ENCODE peak calls at places on chromosome 1, in six cellular contexts. One of them, this sample, is unnamed.

GRCh38 chr1:72649974-72650373 is 367.6 kb upstream of the NEGR1 start:
- DNase-seq in tibial nerve: no peak
- DNase-seq in testis: no peak
- DNase-seq in uterus: no peak
- DNase-seq in breast epithelium: no peak
- DNase-seq in heart left ventricle: no peak
- DNase-seq in this sample: no peak

GRCh38 chr1:180842052-180842451 is 70.6 kb upstream of the KIAA1614 start:
- DNase-seq in tibial nerve: no peak
- DNase-seq in heart left ventricle: no peak
- DNase-seq in testis: no peak
- DNase-seq in uterus: no peak
- DNase-seq in breast epithelium: no peak
- DNase-seq in this sample: no peak

GRCh38 chr1:167797005-167797404 is 75.2 kb downstream of the MPZL1 start:
- DNase-seq in breast epithelium: no peak
- DNase-seq in uterus: peak
- DNase-seq in tibial nerve: peak
- DNase-seq in heart left ventricle: peak
- DNase-seq in testis: peak
- DNase-seq in this sample: peak

GRCh38 chr1:66938618-66939017 is 13.8 kb downstream of the MIER1 start:
- DNase-seq in uterus: no peak
- DNase-seq in tibial nerve: no peak
- DNase-seq in heart left ventricle: no peak
- DNase-seq in breast epithelium: no peak
- DNase-seq in testis: no peak
- DNase-seq in this sample: no peak

GRCh38 chr1:193181526-193181925 is 4.9 kb downstream of the B3GALT2 start:
- DNase-seq in testis: no peak
- DNase-seq in tibial nerve: no peak
- DNase-seq in breast epithelium: no peak
- DNase-seq in uterus: no peak
- DNase-seq in heart left ventricle: no peak
- DNase-seq in this sample: no peak

GRCh38 chr1:234535763-234536515 is 57.0 kb upstream of the TARBP1 start:
- DNase-seq in uterus: peak
- DNase-seq in testis: peak
- DNase-seq in tibial nerve: peak
- DNase-seq in breast epithelium: peak
- DNase-seq in heart left ventricle: peak
- DNase-seq in this sample: no peak

GRCh38 chr1:223827193-223827663 is 18.5 kb downstream of the TP53BP2 start:
- DNase-seq in breast epithelium: no peak
- DNase-seq in testis: no peak
- DNase-seq in heart left ventricle: no peak
- DNase-seq in tibial nerve: no peak
- DNase-seq in uterus: no peak
- DNase-seq in this sample: no peak

GRCh38 chr1:70997793-70998192 is 49.8 kb downstream of the PTGER3 start:
- DNase-seq in heart left ventricle: no peak
- DNase-seq in testis: no peak
- DNase-seq in breast epithelium: no peak
- DNase-seq in tibial nerve: no peak
- DNase-seq in uterus: no peak
- DNase-seq in this sample: no peak

GRCh38 chr1:68112835-68113243 is 62.4 kb upstream of the DIRAS3 start:
- DNase-seq in testis: peak
- DNase-seq in breast epithelium: no peak
- DNase-seq in tibial nerve: no peak
- DNase-seq in heart left ventricle: peak
- DNase-seq in uterus: no peak
- DNase-seq in this sample: peak

GRCh38 chr1:116775116-116775752 is 21.0 kb downstream of the CD2 start:
- DNase-seq in uterus: no peak
- DNase-seq in heart left ventricle: no peak
- DNase-seq in breast epithelium: no peak
- DNase-seq in tibial nerve: no peak
- DNase-seq in testis: no peak
- DNase-seq in this sample: no peak

GRCh38 chr1:67542747-67543146 is 112.5 kb upstream of the SERBP1 start:
- DNase-seq in breast epithelium: no peak
- DNase-seq in uterus: no peak
- DNase-seq in testis: no peak
- DNase-seq in heart left ventricle: no peak
- DNase-seq in tibial nerve: no peak
- DNase-seq in this sample: no peak

GRCh38 chr1:43334453-43335205 is 3.0 kb upstream of the MPL start:
- DNase-seq in uterus: no peak
- DNase-seq in breast epithelium: no peak
- DNase-seq in heart left ventricle: no peak
- DNase-seq in tibial nerve: no peak
- DNase-seq in testis: no peak
- DNase-seq in this sample: no peak

GRCh38 chr1:59455206-59455605 is 158.3 kb downstream of the FGGY start:
- DNase-seq in heart left ventricle: no peak
- DNase-seq in tibial nerve: no peak
- DNase-seq in uterus: no peak
- DNase-seq in testis: no peak
- DNase-seq in breast epithelium: no peak
- DNase-seq in this sample: no peak

GRCh38 chr1:32240140-32240951 is 6.7 kb upstream of the FAM167B start:
- DNase-seq in testis: peak
- DNase-seq in uterus: peak
- DNase-seq in tibial nerve: peak
- DNase-seq in breast epithelium: peak
- DNase-seq in heart left ventricle: peak
- DNase-seq in this sample: no peak

GRCh38 chr1:244011251-244011650 is 39.8 kb upstream of the ZBTB18 start:
- DNase-seq in heart left ventricle: no peak
- DNase-seq in testis: no peak
- DNase-seq in breast epithelium: no peak
- DNase-seq in uterus: no peak
- DNase-seq in tibial nerve: no peak
- DNase-seq in this sample: no peak

GRCh38 chr1:227951624-227952373 is 4.1 kb upstream of the WNT9A start:
- DNase-seq in tibial nerve: no peak
- DNase-seq in breast epithelium: peak
- DNase-seq in heart left ventricle: no peak
- DNase-seq in uterus: no peak
- DNase-seq in testis: no peak
- DNase-seq in this sample: no peak

GRCh38 chr1:32709075-32709474 is 6.5 kb upstream of the SYNC start:
- DNase-seq in heart left ventricle: no peak
- DNase-seq in breast epithelium: no peak
- DNase-seq in uterus: no peak
- DNase-seq in testis: no peak
- DNase-seq in tibial nerve: no peak
- DNase-seq in this sample: no peak

GRCh38 chr1:26378088-26378878 is 5.7 kb upstream of the ZNF683 start:
- DNase-seq in heart left ventricle: no peak
- DNase-seq in tibial nerve: no peak
- DNase-seq in testis: no peak
- DNase-seq in breast epithelium: no peak
- DNase-seq in uterus: no peak
- DNase-seq in this sample: peak
- TF ChIP-seq POLR2A in heart left ventricle: no peak
- TF ChIP-seq POLR2A in tibial nerve: no peak
- TF ChIP-seq POLR2A in testis: no peak
- TF ChIP-seq POLR2A in breast epithelium: no peak
- TF ChIP-seq POLR2A in uterus: no peak
- TF ChIP-seq POLR2A in this sample: no peak

GRCh38 chr1:27884182-27884954 is 12.0 kb downstream of the THEMIS2 start:
- DNase-seq in uterus: no peak
- DNase-seq in testis: no peak
- DNase-seq in breast epithelium: no peak
- DNase-seq in heart left ventricle: peak
- DNase-seq in tibial nerve: no peak
- DNase-seq in this sample: no peak
- TF ChIP-seq POLR2A in uterus: no peak
- TF ChIP-seq POLR2A in testis: no peak
- TF ChIP-seq POLR2A in breast epithelium: no peak
- TF ChIP-seq POLR2A in heart left ventricle: no peak
- TF ChIP-seq POLR2A in tibial nerve: no peak
- TF ChIP-seq POLR2A in this sample: no peak

GRCh38 chr1:183887826-183888819 is 83.2 kb downstream of the RGL1 start:
- DNase-seq in heart left ventricle: no peak
- DNase-seq in breast epithelium: no peak
- DNase-seq in uterus: no peak
- DNase-seq in tibial nerve: no peak
- DNase-seq in testis: no peak
- DNase-seq in this sample: no peak
- TF ChIP-seq POLR2A in heart left ventricle: no peak
- TF ChIP-seq POLR2A in breast epithelium: no peak
- TF ChIP-seq POLR2A in uterus: no peak
- TF ChIP-seq POLR2A in tibial nerve: no peak
- TF ChIP-seq POLR2A in testis: no peak
- TF ChIP-seq POLR2A in this sample: no peak

DNA sequence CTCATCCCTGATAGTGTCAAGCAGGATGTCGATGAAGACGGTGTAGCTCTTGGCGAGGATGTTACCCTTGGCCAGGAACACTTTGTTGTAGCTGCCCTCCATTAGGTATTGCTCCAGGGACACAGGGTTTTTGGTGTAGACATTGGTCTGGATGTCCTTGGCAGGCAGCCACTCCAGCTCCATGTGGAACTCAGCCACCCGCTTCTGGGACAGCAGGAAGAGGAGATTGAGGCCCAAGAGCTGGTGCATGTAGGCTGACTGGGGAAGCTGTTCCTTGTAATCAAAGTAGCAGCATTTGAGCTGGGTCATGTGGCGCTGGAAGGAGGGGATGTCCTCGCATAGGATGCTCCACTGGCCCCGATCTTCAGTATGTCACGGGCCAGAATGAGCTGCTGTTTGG is 9.5 kb downstream of the IL6R start:
- DNase-seq in uterus: no peak
- DNase-seq in tibial nerve: no peak
- DNase-seq in heart left ventricle: peak
- DNase-seq in breast epithelium: no peak
- DNase-seq in testis: peak
- DNase-seq in this sample: no peak
- TF ChIP-seq POLR2A in uterus: no peak
- TF ChIP-seq POLR2A in tibial nerve: no peak
- TF ChIP-seq POLR2A in heart left ventricle: no peak
- TF ChIP-seq POLR2A in breast epithelium: no peak
- TF ChIP-seq POLR2A in testis: no peak
- TF ChIP-seq POLR2A in this sample: no peak